ENCODE peak calls at places on chromosomes 4 and X, in seven cellular contexts. Q is kidney; Z is H1; S is astrocyte; W is CD4-positive, alpha-beta T cell; M is ascending aorta; P is cardiac fibroblast. F is an unnamed sample.

GRCh38 chr4:188127157-188127874 is 11.9 kb upstream of the TRIML1 start:
- DNase-seq in Q (no peak), Z (no peak), S (peak; percentile 49), W (no peak), M (no peak), P (peak; percentile 85), F (no peak)

GRCh38 chr4:105453550-105454201 is 20.2 kb downstream of the PPA2 start:
- DNase-seq in Q (no peak), Z (no peak), S (no peak), W (no peak), M (no peak), P (no peak), F (peak; percentile 54)

GRCh38 chr4:163165217-163166017 is 1.3 kb downstream of the NAF1 start:
- DNase-seq in Q (no peak), Z (no peak), S (peak; percentile 22), W (no peak), M (no peak), P (no peak), F (no peak)

GRCh38 chrX:129318375-129318774 is 204.9 kb downstream of the SMARCA1 start:
- DNase-seq in Q (no peak), Z (no peak), S (no peak), W (no peak), M (no peak), P (peak; percentile 44), F (peak; percentile 3)

GRCh38 chr4:87007345-87008181 is 72.8 kb downstream of the AFF1 start:
- DNase-seq in Q (peak; percentile 77), Z (no peak), S (peak; percentile 43), W (peak; percentile 19), M (no peak), P (peak; percentile 69), F (no peak)

GRCh38 chrX:44282753-44283152 is 60.7 kb downstream of the EFHC2 start:
- DNase-seq in Q (no peak), Z (no peak), S (no peak), W (no peak), M (no peak), P (no peak), F (no peak)

GRCh38 chrX:43898406-43898805 is 16.2 kb upstream of the MAOB start:
- DNase-seq in Q (no peak), Z (no peak), S (no peak), W (no peak), M (no peak), P (no peak), F (no peak)

GRCh38 chrX:40504801-40505605 is 75.8 kb upstream of the ATP6AP2 start:
- DNase-seq in Q (no peak), Z (no peak), S (peak; percentile 93), W (no peak), M (no peak), P (peak; percentile 76), F (no peak)

GRCh38 chr4:25913056-25913850 is 767 bp upstream of the SMIM20 start:
- DNase-seq in Q (peak; percentile 85), Z (no peak), S (no peak), W (peak; percentile 13), M (no peak), P (no peak), F (peak; percentile 59)

GRCh38 chr4:82599336-82599735 is 37.5 kb upstream of the TMEM150C start:
- DNase-seq in Q (no peak), Z (no peak), S (no peak), W (no peak), M (no peak), P (peak; percentile 1), F (no peak)

GRCh38 chr4:35500812-35501211 is 743.5 kb downstream of the ARAP2 start:
- DNase-seq in Q (no peak), Z (no peak), S (no peak), W (no peak), M (no peak), P (no peak), F (no peak)

GRCh38 chr4:140305053-140305452 is 68.4 kb upstream of the SCOC start:
- DNase-seq in Q (no peak), Z (peak; percentile 7), S (peak; percentile 8), W (no peak), M (no peak), P (peak; percentile 19), F (no peak)

GRCh38 chr4:168483786-168484185 is 3.5 kb upstream of the DDX60L start:
- DNase-seq in Q (no peak), Z (no peak), S (peak; percentile 76), W (no peak), M (no peak), P (peak; percentile 85), F (no peak)

GRCh38 chr4:6241062-6241845 is 28.4 kb upstream of the WFS1 start:
- DNase-seq in Q (peak; percentile 35), Z (no peak), S (no peak), W (no peak), M (no peak), P (no peak), F (no peak)

GRCh38 chr4:129092636-129093172 is 635 bp downstream of the SCLT1 start:
- DNase-seq in Q (no peak), Z (no peak), S (peak; percentile 13), W (no peak), M (no peak), P (peak; percentile 42), F (no peak)

GRCh38 chrX:40166582-40166981 is 68.8 kb upstream of the BCOR start:
- DNase-seq in Q (no peak), Z (no peak), S (no peak), W (no peak), M (no peak), P (peak; percentile 73), F (no peak)

GRCh38 chr4:78057600-78058560 is 757 bp downstream of the FRAS1 start:
- DNase-seq in Q (peak; percentile 84), Z (peak; percentile 61), S (peak; percentile 36), W (no peak), M (no peak), P (peak; percentile 32), F (peak; percentile 49)

GRCh38 chr4:78057135-78057599 is at the start of gene FRAS1:
- DNase-seq in Q (peak; percentile 79), Z (peak; percentile 76), S (peak; percentile 22), W (no peak), M (no peak), P (no peak), F (peak; percentile 29)

GRCh38 chr4:78059524-78059889 is 2.4 kb downstream of the FRAS1 start:
- DNase-seq in Q (no peak), Z (peak; percentile 76), S (peak; percentile 64), W (no peak), M (no peak), P (peak; percentile 75), F (peak; percentile 60)

GRCh38 chr4:78058591-78059523 is 1.7 kb downstream of the FRAS1 start:
- DNase-seq in Q (peak; percentile 83), Z (peak; percentile 80), S (peak; percentile 15), W (no peak), M (no peak), P (peak; percentile 22), F (peak; percentile 43)

DNA sequence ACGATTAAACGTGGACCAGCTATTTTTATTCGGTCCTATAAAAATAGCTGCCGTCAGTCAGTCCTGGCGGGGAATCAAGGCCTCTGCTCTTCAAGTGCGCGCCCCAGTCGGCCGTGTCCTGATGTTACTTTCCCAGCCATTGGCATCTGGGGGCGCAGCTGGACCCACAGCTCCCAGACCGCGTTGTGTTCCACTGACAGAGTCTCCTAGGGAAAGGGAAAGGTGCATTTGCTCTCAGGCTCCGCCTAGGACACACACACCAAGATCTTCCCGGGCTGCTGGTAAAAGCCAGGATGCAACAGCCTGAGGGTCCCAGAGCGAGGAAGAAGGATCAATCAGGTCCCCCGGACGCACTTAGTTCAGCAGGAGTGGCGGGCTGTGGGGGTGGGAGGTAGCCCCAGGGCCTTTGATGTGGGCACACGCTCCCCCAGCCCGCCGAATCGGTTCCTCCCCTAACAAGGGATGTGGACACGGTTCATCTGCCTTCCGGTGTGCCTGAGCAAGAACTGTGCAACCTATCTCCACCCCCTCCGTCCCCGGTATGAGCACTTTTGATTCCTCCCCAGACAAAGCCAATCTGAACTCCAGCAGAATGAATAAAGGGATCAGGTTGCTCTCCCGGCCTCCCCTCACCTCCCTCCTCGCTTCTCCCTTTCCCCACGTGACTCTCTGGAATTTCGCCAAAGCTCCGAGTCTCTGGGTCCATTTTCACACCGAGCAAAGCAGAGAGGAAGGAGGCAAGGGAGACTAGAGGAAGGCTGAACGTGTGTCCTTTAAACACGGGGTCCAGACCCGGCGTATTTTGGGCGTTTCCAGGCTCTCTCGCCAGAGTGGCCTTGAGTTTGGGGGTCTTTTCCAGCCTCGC is 626 bp upstream of the FRAS1 start:
- DNase-seq in Q (peak; percentile 81), Z (peak; percentile 84), S (peak; percentile 66), W (no peak), M (no peak), P (peak; percentile 42), F (peak; percentile 65)
- TF ChIP-seq CTCF in Q (peak; percentile 18), Z (peak; percentile 30), S (no peak), W (no peak), M (no peak), P (no peak), F (no peak)

DNA sequence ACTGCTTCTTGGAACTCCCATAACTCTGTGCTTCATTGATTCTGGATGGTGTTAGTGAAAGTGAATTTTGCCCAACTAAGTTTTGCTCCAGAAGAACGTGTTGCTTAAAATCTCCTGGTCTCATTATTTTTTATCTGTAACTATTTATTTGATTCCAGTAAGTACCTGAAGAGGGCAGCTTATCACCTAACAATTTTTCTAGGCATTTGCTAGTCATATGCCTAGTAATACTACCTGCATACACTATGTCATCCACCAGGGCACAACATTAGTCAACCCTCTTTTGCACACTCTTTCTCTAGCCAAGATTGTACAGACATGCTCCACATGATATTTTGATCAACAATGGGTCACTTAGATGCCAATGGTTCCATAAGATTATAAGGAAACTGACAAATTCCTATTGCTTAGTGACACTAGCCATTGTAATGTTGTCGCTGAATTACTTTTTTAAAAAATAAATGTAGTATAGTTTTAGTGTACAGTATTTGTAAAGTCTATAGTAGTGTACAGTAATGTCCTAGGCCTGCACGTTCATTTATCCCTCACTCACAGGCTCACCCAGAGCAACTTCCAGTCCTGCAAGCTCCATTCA is 499.9 kb upstream of the AADAT start:
- DNase-seq in Q (no peak), Z (no peak), S (peak; percentile 1), W (no peak), M (no peak), P (peak; percentile 20), F (peak; percentile 26)
- TF ChIP-seq CTCF in Q (no peak), Z (no peak), S (peak; percentile 49), W (no peak), M (peak; percentile 26), P (peak; percentile 1), F (peak; percentile 38)

DNA sequence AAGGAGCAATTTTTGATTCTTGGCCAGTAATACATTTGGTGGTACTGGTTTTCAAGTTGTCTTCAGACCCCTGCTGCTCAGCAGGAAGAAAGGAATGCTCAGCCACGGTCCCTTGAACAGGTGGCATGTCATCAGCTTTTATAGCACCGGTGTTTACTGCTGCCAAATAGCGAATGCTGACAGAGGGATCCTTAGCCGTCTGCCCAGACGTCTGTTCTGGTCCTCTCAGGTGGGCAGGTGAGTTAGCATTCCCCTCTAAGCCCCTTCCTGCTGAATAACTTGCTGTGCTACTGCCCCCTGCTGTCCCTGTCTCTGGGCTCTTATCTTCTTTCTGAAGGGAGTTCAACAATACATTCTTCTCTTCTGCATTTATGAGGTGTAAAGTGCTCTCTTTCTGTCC is 28.4 kb downstream of the BOD1L1 start:
- DNase-seq in Q (no peak), Z (peak; percentile 62), S (no peak), W (no peak), M (no peak), P (no peak), F (no peak)
- TF ChIP-seq CTCF in Q (no peak), Z (no peak), S (peak; percentile 30), W (no peak), M (no peak), P (peak; percentile 43), F (no peak)

DNA sequence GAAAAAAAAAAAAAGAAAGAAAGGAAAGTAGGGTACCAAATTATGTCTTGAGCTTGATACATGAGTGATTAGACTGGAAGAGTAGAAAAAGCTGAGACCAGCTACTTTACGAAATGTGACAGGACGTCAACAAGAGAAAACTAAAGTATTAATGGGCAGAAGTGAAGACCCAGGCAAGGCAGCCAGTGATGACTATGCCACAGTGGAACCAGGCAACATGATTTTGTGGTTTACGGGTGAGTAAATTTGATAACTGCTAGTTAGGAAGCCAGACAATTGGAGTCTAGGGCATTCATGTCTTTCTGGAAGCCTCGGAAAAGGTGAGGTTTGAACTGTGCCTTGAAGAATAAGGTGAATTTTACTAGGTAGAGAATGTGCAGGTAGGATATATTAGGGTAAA is 326.4 kb downstream of the TENM3 start:
- DNase-seq in Q (no peak), Z (no peak), S (peak; percentile 32), W (no peak), M (no peak), P (no peak), F (no peak)
- TF ChIP-seq CTCF in Q (no peak), Z (no peak), S (no peak), W (no peak), M (no peak), P (no peak), F (no peak)

F was measured in GM13977.